ENCODE peak calls at places on chromosomes 16 and 17, in ten cellular contexts. Y is left ventricle myocardium inferior, C is heart right ventricle, H is lower lobe of right lung, K is heart left ventricle, I is PC-9, Z is ovary, D is transverse colon, L is thoracic aorta, M is mucosa of descending colon. W is an unnamed sample.

GRCh38 chr16:81621496-81621895 is 157.6 kb upstream of the PLCG2 start:
- DNase-seq in Y (no peak), C (no peak), H (no peak), K (no peak), I (no peak), Z (no peak), D (no peak), L (no peak), M (no peak), W (no peak)

GRCh38 chr17:35022536-35023063 is 40.9 kb downstream of the RFFL start:
- DNase-seq in Y (peak; percentile 68), C (peak; percentile 52), H (peak; percentile 87), K (peak; percentile 63), I (no peak), Z (no peak), D (peak; percentile 59), L (peak; percentile 86), M (peak; percentile 31), W (peak; percentile 80)

GRCh38 chr17:5523249-5523648 is 36.9 kb downstream of the MIS12 start:
- DNase-seq in Y (no peak), C (no peak), H (no peak), K (no peak), I (no peak), Z (no peak), D (no peak), L (no peak), M (no peak), W (no peak)

GRCh38 chr17:1551741-1552140 is 10.9 kb downstream of the PITPNA start:
- DNase-seq in Y (no peak), C (no peak), H (no peak), K (no peak), I (no peak), Z (no peak), D (no peak), L (no peak), M (no peak), W (no peak)

GRCh38 chr17:11807606-11808005 is 189.7 kb downstream of the ZNF18 start:
- DNase-seq in Y (no peak), C (no peak), H (no peak), K (no peak), I (no peak), Z (no peak), D (no peak), L (no peak), M (no peak), W (no peak)

GRCh38 chr16:30853758-30854157 is 40.1 kb downstream of the BCL7C start:
- DNase-seq in Y (no peak), C (no peak), H (no peak), K (no peak), I (no peak), Z (no peak), D (no peak), L (no peak), M (no peak), W (no peak)

GRCh38 chr17:38329284-38329683 is 14.5 kb downstream of the GPR179 start:
- DNase-seq in Y (no peak), C (no peak), H (no peak), K (no peak), I (no peak), Z (no peak), D (no peak), L (no peak), M (no peak), W (no peak)

GRCh38 chr16:61581417-61582046 is 454.7 kb downstream of the CDH8 start:
- DNase-seq in Y (no peak), C (no peak), H (peak; percentile 28), K (no peak), I (no peak), Z (no peak), D (no peak), L (no peak), M (no peak), W (no peak)

GRCh38 chr17:78173025-78173715 is 4.8 kb downstream of the SYNGR2 start:
- DNase-seq in Y (no peak), C (peak; percentile 21), H (peak; percentile 62), K (no peak), I (no peak), Z (no peak), D (peak; percentile 68), L (no peak), M (peak; percentile 29), W (no peak)

GRCh38 chr17:78175643-78175981 is 7.2 kb downstream of the SYNGR2 start:
- DNase-seq in Y (no peak), C (no peak), H (no peak), K (no peak), I (no peak), Z (no peak), D (no peak), L (no peak), M (no peak), W (no peak)

GRCh38 chr17:78174870-78175642 is 6.7 kb downstream of the SYNGR2 start:
- DNase-seq in Y (no peak), C (no peak), H (no peak), K (no peak), I (no peak), Z (no peak), D (peak; percentile 62), L (no peak), M (peak; percentile 73), W (no peak)

GRCh38 chr17:78172284-78173024 is 4.1 kb downstream of the SYNGR2 start:
- DNase-seq in Y (peak; percentile 56), C (peak; percentile 56), H (peak; percentile 87), K (no peak), I (peak; percentile 53), Z (peak; percentile 65), D (peak; percentile 89), L (no peak), M (peak; percentile 88), W (no peak)

DNA sequence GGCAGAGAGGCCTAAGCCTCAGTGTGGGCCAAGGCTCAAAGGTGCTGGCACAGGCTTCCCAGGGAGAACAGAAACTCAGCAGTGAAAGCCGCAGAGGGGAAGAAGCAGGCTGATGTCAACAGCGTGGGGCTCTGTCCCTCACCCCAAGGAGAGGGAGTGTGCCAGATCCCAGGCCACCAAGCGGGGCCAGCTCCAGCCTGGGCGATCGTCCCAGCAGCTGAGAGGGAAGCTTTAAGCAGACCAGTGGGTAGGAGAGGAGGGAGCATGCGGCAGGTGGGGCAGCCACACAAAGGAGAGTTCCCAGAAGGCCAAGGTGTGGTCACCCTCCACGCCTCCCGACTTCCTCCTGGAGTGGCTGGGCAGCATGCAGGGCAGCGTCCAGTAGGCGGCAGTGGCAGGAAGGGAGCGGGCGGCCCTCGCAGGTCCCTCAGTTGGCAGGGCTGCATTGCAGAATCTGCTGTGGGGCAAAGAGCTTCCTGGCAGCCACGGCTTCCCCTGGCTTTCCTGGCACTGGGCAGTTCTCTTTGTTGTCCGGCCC is 6.0 kb downstream of the SYNGR2 start:
- DNase-seq in Y (peak; percentile 85), C (peak; percentile 83), H (peak; percentile 97), K (peak; percentile 87), I (peak; percentile 93), Z (no peak), D (peak; percentile 91), L (peak; percentile 66), M (peak; percentile 93), W (no peak)
- H3K4me1 ChIP-seq in Y (peaks cover 75% of the 10 kb centered on the region), C (peaks cover 83% of the 10 kb centered on the region), H (peaks cover 87% of the 10 kb centered on the region), K (peaks cover 47% of the 10 kb centered on the region), I (peaks cover 10% of the 10 kb centered on the region), Z (peaks cover 23% of the 10 kb centered on the region), D (peaks cover 67% of the 10 kb centered on the region), L (peaks cover 78% of the 10 kb centered on the region), M (peaks cover 85% of the 10 kb centered on the region), W (peaks cover 45% of the 10 kb centered on the region)

GRCh38 chr17:33976816-33977215 is 278.3 kb upstream of the CCL2 start:
- DNase-seq in Y (no peak), C (no peak), H (no peak), K (no peak), I (no peak), Z (no peak), D (no peak), L (no peak), M (no peak), W (no peak)
- H3K4me1 ChIP-seq in Y (peaks cover 37% of the 10 kb centered on the region), C (peaks cover 4% of the 10 kb centered on the region), H (no peaks in the 10 kb centered on the region), K (no peaks in the 10 kb centered on the region), I (no peaks in the 10 kb centered on the region), Z (no peaks in the 10 kb centered on the region), D (no peaks in the 10 kb centered on the region), L (no peaks in the 10 kb centered on the region), M (peaks cover 6% of the 10 kb centered on the region), W (no peaks in the 10 kb centered on the region)

DNA sequence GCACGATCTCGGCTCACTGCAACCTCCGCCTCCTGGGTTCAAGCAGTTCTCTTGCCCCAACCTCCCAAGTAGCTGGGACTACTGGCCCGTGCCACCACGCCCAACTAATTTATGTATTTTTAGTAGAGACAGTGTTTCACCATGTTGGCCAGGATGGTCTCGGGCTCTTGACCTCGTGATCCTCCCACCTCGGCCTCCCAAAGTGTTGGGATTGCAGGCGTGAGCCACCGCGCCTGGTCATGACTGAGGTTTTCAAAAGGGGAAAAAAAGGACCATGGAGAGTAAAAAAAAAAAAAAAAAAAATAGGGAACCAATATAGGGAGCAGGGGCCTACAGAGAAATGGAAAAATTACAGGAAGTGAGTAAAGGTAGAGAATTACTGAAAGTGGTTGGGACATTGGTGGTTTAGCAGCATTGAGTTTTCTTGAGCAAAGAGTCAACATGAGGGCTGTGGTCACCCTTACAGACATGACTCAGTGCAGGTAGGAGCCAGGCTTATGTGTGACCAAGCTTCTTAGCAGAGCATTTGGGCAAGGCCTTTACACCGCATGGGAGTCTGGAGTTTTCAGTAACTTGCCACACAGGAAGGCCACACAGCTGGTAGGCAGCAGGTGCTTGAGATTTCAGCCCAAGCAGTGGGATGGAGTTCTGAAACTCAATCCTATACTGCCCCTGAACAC is 447.3 kb downstream of the HS3ST3B1 start:
- DNase-seq in Y (no peak), C (no peak), H (peak; percentile 67), K (no peak), I (no peak), Z (no peak), D (no peak), L (no peak), M (no peak), W (no peak)
- H3K4me1 ChIP-seq in Y (no peaks in the 10 kb centered on the region), C (peaks cover 39% of the 10 kb centered on the region), H (no peaks in the 10 kb centered on the region), K (no peaks in the 10 kb centered on the region), I (no peaks in the 10 kb centered on the region), Z (no peaks in the 10 kb centered on the region), D (no peaks in the 10 kb centered on the region), L (no peaks in the 10 kb centered on the region), M (no peaks in the 10 kb centered on the region), W (no peaks in the 10 kb centered on the region)

GRCh38 chr17:40490982-40491381 is 10.4 kb downstream of the TNS4 start:
- DNase-seq in Y (no peak), C (no peak), H (no peak), K (no peak), I (no peak), Z (no peak), D (no peak), L (no peak), M (no peak), W (no peak)

GRCh38 chr17:40496170-40496569 is 5.3 kb downstream of the TNS4 start:
- DNase-seq in Y (no peak), C (no peak), H (no peak), K (no peak), I (no peak), Z (no peak), D (no peak), L (no peak), M (no peak), W (no peak)

GRCh38 chr17:40495140-40495539 is 6.3 kb downstream of the TNS4 start:
- DNase-seq in Y (no peak), C (no peak), H (no peak), K (no peak), I (no peak), Z (no peak), D (no peak), L (no peak), M (no peak), W (no peak)

GRCh38 chr17:40491486-40491885 is 9.9 kb downstream of the TNS4 start:
- DNase-seq in Y (no peak), C (no peak), H (no peak), K (no peak), I (no peak), Z (no peak), D (no peak), L (no peak), M (peak; percentile 43), W (no peak)

DNA sequence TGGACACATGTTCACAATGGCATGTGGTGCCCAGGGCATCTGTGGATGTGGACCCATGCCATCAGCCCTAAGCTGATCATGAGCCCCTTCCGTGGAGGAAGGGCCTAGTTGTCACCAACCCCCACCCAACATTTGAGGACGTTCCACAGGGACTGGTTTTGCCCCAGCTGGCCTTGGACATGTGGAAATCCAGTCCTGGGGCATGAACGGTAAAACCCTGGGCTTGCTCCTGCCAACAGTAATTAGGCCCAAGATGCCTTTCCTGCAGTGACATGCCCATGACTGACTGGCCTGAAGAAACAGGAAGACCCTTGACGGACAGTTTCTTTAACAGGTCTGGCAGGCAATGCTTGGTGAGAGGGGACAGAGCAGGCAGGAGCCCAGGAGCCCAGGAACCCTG is 7.7 kb downstream of the TNS4 start:
- DNase-seq in Y (no peak), C (no peak), H (no peak), K (no peak), I (no peak), Z (no peak), D (no peak), L (no peak), M (no peak), W (no peak)
- H3K4me1 ChIP-seq in Y (peaks cover 6% of the 10 kb centered on the region), C (peaks cover 17% of the 10 kb centered on the region), H (peaks cover 24% of the 10 kb centered on the region), K (no peaks in the 10 kb centered on the region), I (peaks cover 77% of the 10 kb centered on the region), Z (peaks cover 5% of the 10 kb centered on the region), D (peaks cover 7% of the 10 kb centered on the region), L (peaks cover 8% of the 10 kb centered on the region), M (peaks cover 26% of the 10 kb centered on the region), W (peaks cover 30% of the 10 kb centered on the region)

W was measured in CD8-positive, alpha-beta T cell.